ENCODE peak calls at places on chromosomes 12 and 14, in four cellular contexts. O, W, T and J are unnamed samples.

GRCh38 chr12:1801285-1801975 is 18.9 kb upstream of the LRTM2 start:
- DNase-seq in W (no peak), T (no peak), O (peak; percentile 55), J (no peak)

GRCh38 chr12:56714431-56714929 is 10.6 kb downstream of the NACA start:
- DNase-seq in W (no peak), T (no peak), O (no peak), J (peak; percentile 3)

GRCh38 chr12:51863921-51864700 is 15.6 kb upstream of the FIGNL2 start:
- DNase-seq in O (peak; percentile 77), T (no peak), W (no peak), J (peak; percentile 42)

GRCh38 chr12:91507754-91508153 is 325.1 kb upstream of the DCN start:
- DNase-seq in T (no peak), W (no peak), O (no peak), J (no peak)

GRCh38 chr12:111434680-111435338 is 29.1 kb downstream of the SH2B3 start:
- DNase-seq in O (no peak), T (no peak), W (no peak), J (peak; percentile 95)

GRCh38 chr14:93002851-93003298 is 79.9 kb downstream of the CHGA start:
- DNase-seq in O (no peak), T (no peak), W (no peak), J (no peak)

GRCh38 chr12:1293901-1294300 is 300.5 kb downstream of the FBXL14 start:
- DNase-seq in T (no peak), O (no peak), W (no peak), J (no peak)

GRCh38 chr12:88052686-88053085 is 23.5 kb upstream of the C12orf50 start:
- DNase-seq in W (no peak), T (no peak), O (no peak), J (no peak)

GRCh38 chr12:242496-242895 is 20.1 kb downstream of the SLC6A13 start:
- DNase-seq in T (no peak), W (no peak), O (no peak), J (no peak)

GRCh38 chr14:34380446-34380845 is 81.6 kb downstream of the SPTSSA start:
- DNase-seq in W (no peak), O (no peak), T (no peak), J (no peak)

GRCh38 chr14:32560213-32560857 is 231.2 kb downstream of the AKAP6 start:
- DNase-seq in O (no peak), W (peak; percentile 31), T (no peak), J (no peak)

GRCh38 chr14:95535226-95536021 is 574 bp downstream of the GLRX5 start:
- DNase-seq in W (no peak), T (no peak), O (no peak), J (no peak)
- H3K4me1 ChIP-seq in W (peaks cover 56% of the 10 kb centered on the region), T (peaks cover 54% of the 10 kb centered on the region), O (peaks cover 3% of the 10 kb centered on the region), J (peaks cover 38% of the 10 kb centered on the region)

GRCh38 chr12:34526946-34527345 is 504.6 kb downstream of the ALG10 start:
- DNase-seq in T (no peak), O (no peak), W (no peak), J (no peak)
- H3K9me3 ChIP-seq in T (peaks cover 71% of the 10 kb centered on the region), O (peaks cover 5% of the 10 kb centered on the region), W (peaks cover 17% of the 10 kb centered on the region), J (no peaks in the 10 kb centered on the region)

GRCh38 chr12:31785318-31785717 is 56.5 kb upstream of the AMN1 start:
- DNase-seq in W (no peak), T (no peak), O (no peak), J (no peak)
- H3K4me3 ChIP-seq in W (no peak overlapping the region), T (no peak overlapping the region), O (no peak overlapping the region), J (no peak overlapping the region)

GRCh38 chr14:98187302-98187701 is 1084.7 kb downstream of the BCL11B start:
- DNase-seq in W (no peak), T (no peak), O (no peak), J (no peak)
- H3K4me1 ChIP-seq in W (no peaks in the 10 kb centered on the region), T (no peaks in the 10 kb centered on the region), O (no peaks in the 10 kb centered on the region), J (peaks cover 99% of the 10 kb centered on the region)

DNA sequence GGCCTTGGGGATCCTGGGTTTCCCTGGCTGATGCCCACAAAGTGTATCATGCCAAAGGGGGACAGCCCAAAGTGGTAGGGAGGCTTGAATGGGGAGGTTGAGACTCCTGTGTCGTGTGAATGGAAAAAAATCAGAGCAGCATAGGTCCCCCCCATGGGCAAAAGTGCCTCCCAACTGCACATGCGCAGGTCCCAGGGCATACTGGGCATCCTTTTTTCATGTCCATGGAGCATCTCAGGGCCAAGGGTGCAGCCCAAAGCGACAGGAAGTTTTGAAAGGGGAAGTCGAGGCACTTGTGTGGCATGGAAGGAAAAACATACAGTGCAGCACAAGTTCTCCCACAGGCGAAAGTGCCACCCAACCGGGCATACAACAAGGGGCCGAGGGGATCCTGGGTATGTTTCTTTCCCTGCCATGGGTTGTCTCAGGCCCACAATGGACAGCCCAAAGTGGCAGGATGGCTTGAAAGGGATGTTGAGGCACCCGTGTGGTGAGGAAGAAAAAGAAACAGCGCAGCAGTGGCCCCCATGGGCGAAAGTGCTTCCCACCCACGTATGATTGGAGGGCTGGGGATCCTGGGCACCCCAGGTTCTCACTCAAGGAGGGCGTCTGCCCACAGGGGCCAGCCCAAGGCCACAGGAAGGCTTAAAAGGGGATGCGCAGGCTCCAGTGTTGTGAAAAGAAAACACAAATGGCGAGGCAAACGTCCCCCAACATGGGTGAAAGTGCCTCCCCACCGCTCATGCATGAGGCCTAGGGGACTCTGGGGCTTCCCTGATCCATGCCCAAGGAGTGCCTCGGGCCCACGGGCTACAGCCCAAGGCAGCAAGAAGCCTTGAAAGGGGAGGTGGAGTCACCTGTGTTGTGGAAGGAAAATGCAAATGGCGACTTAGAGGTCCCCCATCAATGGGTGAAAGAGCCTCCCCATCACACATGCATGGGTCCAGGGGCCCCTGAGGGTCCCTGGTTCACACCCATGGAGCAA is 573.7 kb downstream of the ALG10 start:
- DNase-seq in O (peak; percentile 59), W (no peak), T (no peak), J (no peak)
- H3K9me3 ChIP-seq in O (peaks cover 3% of the 10 kb centered on the region), W (peaks cover 98% of the 10 kb centered on the region), T (peaks cover 100% of the 10 kb centered on the region), J (peaks cover 16% of the 10 kb centered on the region)

GRCh38 chr12:108773798-108774788 is 42.8 kb upstream of the CORO1C start:
- DNase-seq in T (no peak), O (peak; percentile 92), W (peak; percentile 39), J (no peak)
- H3K4me3 ChIP-seq in T (no peak overlapping the region), O (no peak overlapping the region), W (no peak overlapping the region), J (no peak overlapping the region)

GRCh38 chr12:116601524-116601923 is 42.3 kb downstream of the MAP1LC3B2 start:
- DNase-seq in O (peak; percentile 39), W (no peak), T (no peak), J (no peak)

GRCh38 chr12:116601933-116602809 is 43.0 kb downstream of the MAP1LC3B2 start:
- DNase-seq in W (no peak), O (peak; percentile 1), T (no peak), J (no peak)

GRCh38 chr12:116598341-116599284 is 39.4 kb downstream of the MAP1LC3B2 start:
- DNase-seq in T (no peak), W (no peak), O (peak; percentile 67), J (no peak)

GRCh38 chr12:116599285-116600122 is 40.3 kb downstream of the MAP1LC3B2 start:
- DNase-seq in T (peak; percentile 10), O (peak; percentile 96), W (peak; percentile 82), J (peak; percentile 19)

DNA sequence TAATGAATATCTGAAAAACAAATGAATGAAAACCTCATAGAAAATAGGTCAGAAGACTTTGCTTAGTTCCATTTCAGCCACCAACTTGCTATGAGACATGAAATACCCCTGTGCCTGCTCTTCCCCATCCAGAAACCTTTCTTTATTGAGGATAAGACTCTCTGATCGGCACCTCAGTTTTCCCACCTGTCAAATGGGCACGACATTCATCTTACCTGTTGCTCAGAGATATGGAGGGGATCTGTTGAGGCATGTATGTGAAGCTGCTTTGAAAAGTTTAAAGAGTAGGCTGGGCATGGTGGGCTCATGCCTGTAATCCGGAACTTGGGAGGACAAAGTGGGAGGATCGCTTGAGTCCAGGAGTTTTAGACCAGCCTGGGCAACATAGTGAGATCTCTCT is 41.8 kb downstream of the MAP1LC3B2 start:
- DNase-seq in T (no peak), O (peak; percentile 24), W (no peak), J (no peak)
- H3K4me1 ChIP-seq in T (peaks cover 31% of the 10 kb centered on the region), O (no peaks in the 10 kb centered on the region), W (peaks cover 19% of the 10 kb centered on the region), J (peaks cover 3% of the 10 kb centered on the region)

GRCh38 chr14:64717870-64718269 is 13.6 kb downstream of the PLEKHG3 start:
- DNase-seq in W (no peak), T (no peak), O (peak; percentile 67), J (no peak)

GRCh38 chr14:64713677-64714076 is 9.5 kb downstream of the PLEKHG3 start:
- DNase-seq in O (no peak), T (no peak), W (no peak), J (no peak)

GRCh38 chr14:64715628-64716412 is 11.6 kb downstream of the PLEKHG3 start:
- DNase-seq in W (peak; percentile 53), O (peak; percentile 76), T (no peak), J (no peak)

GRCh38 chr14:64715146-64715627 is 11.0 kb downstream of the PLEKHG3 start:
- DNase-seq in T (no peak), W (no peak), O (no peak), J (no peak)

DNA sequence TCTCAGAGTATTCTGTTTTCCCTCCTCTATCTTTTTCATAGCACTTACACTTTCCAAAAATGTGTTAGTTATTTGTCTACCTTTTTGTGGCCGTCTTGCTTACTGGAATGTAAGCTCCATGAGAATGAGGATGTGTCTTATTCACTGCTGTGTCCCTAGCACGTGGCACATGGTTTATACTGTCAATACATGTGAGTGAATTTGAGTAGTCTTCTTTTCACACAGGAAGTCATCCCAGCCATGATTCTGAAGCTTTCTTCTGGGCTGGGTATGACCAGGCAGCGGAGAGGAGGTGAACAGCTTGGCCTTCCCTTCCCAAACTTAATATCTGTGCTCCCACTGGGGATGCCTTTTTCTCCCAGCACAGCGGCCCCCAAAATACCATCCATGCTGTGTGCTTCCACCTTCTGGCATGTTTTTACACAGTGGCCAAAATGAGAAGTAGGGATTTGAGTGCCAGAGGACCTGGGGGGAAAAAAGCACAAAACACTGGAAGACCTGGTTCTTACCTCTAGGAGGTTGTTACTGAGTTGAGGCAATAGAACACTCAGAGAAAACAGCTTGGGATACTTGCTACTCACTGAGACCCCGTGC is 10.3 kb downstream of the PLEKHG3 start:
- DNase-seq in T (no peak), O (no peak), W (no peak), J (no peak)
- H3K9me3 ChIP-seq in T (no peaks in the 10 kb centered on the region), O (no peaks in the 10 kb centered on the region), W (no peaks in the 10 kb centered on the region), J (peaks cover 5% of the 10 kb centered on the region)

DNA sequence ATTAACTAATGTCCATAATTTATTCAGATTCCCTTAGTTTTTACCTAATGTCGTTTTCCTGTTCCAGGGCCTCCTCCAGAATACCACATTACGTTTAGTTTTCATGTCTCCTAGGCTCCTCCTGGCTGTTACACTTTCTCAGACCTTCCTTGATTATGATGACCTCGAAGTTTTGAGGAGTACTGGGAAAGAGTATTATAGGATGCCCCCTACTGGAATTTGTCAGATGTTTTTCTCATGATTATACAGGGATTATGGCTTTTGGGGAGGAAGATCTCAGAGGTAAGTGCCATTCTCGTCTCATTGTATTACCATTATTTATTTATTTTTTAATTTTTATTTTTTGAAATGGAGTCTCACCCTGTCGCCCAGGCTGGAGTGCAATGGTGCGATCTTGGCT is 17.7 kb upstream of the C1S start:
- DNase-seq in T (no peak), O (no peak), W (no peak), J (no peak)
- H3K4me3 ChIP-seq in T (no peak overlapping the region), O (no peak overlapping the region), W (no peak overlapping the region), J (no peak overlapping the region)